ENCODE peak calls at places on chromosome 13, in ten cellular contexts. C, V, Y, Z, Q, I, D, L, A and H are unnamed samples.

GRCh38 chr13:57874530-57874929 is 243.0 kb downstream of the PCDH17 start:
- DNase-seq in C (no peak), V (no peak), Y (no peak), A (no peak), L (no peak), D (no peak), Q (no peak), I (no peak), Z (no peak), H (no peak)

GRCh38 chr13:40613192-40613818 is 53.1 kb downstream of the FOXO1 start:
- DNase-seq in L (peak; percentile 63), A (no peak), V (no peak), Q (no peak), D (peak; percentile 64), Z (no peak), C (no peak), I (no peak), Y (peak; percentile 29), H (peak; percentile 39)

GRCh38 chr13:80962855-80963254 is 621.9 kb upstream of the SPRY2 start:
- DNase-seq in C (no peak), Y (no peak), I (no peak), Z (no peak), D (no peak), L (no peak), A (no peak), V (no peak), Q (no peak), H (no peak)

GRCh38 chr13:29230446-29230845 is 365.0 kb downstream of the SLC7A1 start:
- DNase-seq in Q (no peak), V (no peak), L (no peak), C (no peak), Z (no peak), D (no peak), A (no peak), Y (no peak), I (no peak), H (no peak)

GRCh38 chr13:76939215-76939614 is 9.1 kb upstream of the ACOD1 start:
- DNase-seq in I (no peak), D (no peak), Q (no peak), Y (no peak), L (no peak), V (no peak), A (no peak), C (no peak), Z (no peak), H (no peak)

GRCh38 chr13:24351423-24351822 is 42.0 kb downstream of the C1QTNF9 start:
- DNase-seq in Q (no peak), I (no peak), V (no peak), Z (no peak), C (no peak), Y (no peak), A (no peak), L (no peak), D (no peak), H (no peak)

GRCh38 chr13:28329395-28330158 is 165.4 kb downstream of the FLT1 start:
- DNase-seq in Z (no peak), V (no peak), Q (no peak), L (no peak), D (no peak), C (no peak), A (no peak), Y (peak; percentile 15), I (no peak), H (no peak)

GRCh38 chr13:30908416-30908980 is 2.4 kb downstream of the MEDAG start:
- DNase-seq in Z (no peak), D (no peak), A (no peak), Y (peak; percentile 33), I (no peak), C (peak; percentile 24), V (no peak), L (no peak), Q (no peak), H (no peak)

GRCh38 chr13:24887759-24888158 is 123.8 kb downstream of the RNF17 start:
- DNase-seq in L (no peak), Z (no peak), V (no peak), D (peak; percentile 51), I (no peak), Y (no peak), A (no peak), Q (no peak), C (no peak), H (no peak)

GRCh38 chr13:109790071-109790470 is 3.7 kb upstream of the IRS2 start:
- DNase-seq in C (no peak), L (no peak), Y (no peak), I (no peak), Q (no peak), D (no peak), Z (no peak), V (no peak), A (no peak), H (no peak)

GRCh38 chr13:36475468-36475867 is 43.2 kb downstream of the CCNA1 start:
- DNase-seq in A (peak; percentile 43), Y (no peak), Z (no peak), Q (no peak), D (no peak), C (no peak), V (no peak), I (no peak), L (no peak), H (no peak)

GRCh38 chr13:67145950-67146349 is 84.2 kb downstream of the PCDH9 start:
- DNase-seq in V (no peak), Y (no peak), Z (no peak), C (no peak), I (no peak), Q (no peak), D (no peak), L (no peak), A (no peak), H (no peak)

GRCh38 chr13:67147257-67148218 is 82.6 kb downstream of the PCDH9 start:
- DNase-seq in D (no peak), A (no peak), Z (no peak), L (no peak), V (no peak), C (no peak), Q (no peak), Y (no peak), I (no peak), H (no peak)

GRCh38 chr13:67146523-67147130 is 83.5 kb downstream of the PCDH9 start:
- DNase-seq in C (no peak), A (no peak), D (no peak), Q (no peak), L (no peak), Y (no peak), Z (no peak), I (no peak), V (no peak), H (no peak)

GRCh38 chr13:67150608-67151007 is 79.5 kb downstream of the PCDH9 start:
- DNase-seq in Z (no peak), I (no peak), L (no peak), Q (no peak), D (no peak), Y (no peak), V (no peak), C (no peak), A (no peak), H (no peak)

GRCh38 chr13:67148219-67148583 is 81.9 kb downstream of the PCDH9 start:
- DNase-seq in Z (no peak), C (no peak), A (no peak), I (no peak), V (no peak), Q (no peak), D (no peak), L (no peak), Y (no peak), H (no peak)
- H3K4me3 ChIP-seq in Z (no peak overlapping the region), C (no peak overlapping the region), A (no peak overlapping the region), I (no peak overlapping the region), V (no peak overlapping the region), Q (no peak overlapping the region), D (no peak overlapping the region), L (no peak overlapping the region), Y (no peak overlapping the region), H (no peak overlapping the region)

GRCh38 chr13:34833562-34834182 is 108.4 kb upstream of the NBEA start:
- DNase-seq in C (no peak), V (no peak), Y (no peak), Q (no peak), I (no peak), Z (no peak), D (no peak), L (no peak), A (no peak), H (no peak)
- TF ChIP-seq CTCF in C (no peak), V (no peak), Y (no peak), Q (no peak), I (no peak), Z (no peak), D (no peak), L (no peak), A (peak; percentile 22), H (no peak)

DNA sequence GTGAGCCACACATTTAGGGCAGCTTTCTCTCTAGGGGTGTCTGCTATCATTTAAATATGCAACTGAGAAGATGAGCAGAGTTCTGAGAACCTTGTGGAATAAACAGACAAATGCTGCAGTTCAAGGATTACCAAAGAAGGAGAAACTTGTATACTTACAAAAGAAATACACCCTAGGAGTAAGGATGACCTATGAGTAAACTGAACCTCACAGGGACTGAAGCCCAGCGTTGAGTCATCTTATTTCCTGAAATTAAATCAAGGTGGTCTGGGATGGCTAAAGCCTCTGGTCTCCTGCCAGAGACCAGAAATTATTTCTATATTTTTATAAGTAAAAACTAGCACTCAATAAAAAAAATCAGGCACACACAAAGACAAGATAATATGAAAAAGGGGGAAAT is 40.1 kb downstream of the FAM216B start:
- DNase-seq in C (no peak), V (no peak), A (no peak), I (no peak), Q (no peak), Y (no peak), D (no peak), Z (no peak), L (no peak), H (no peak)
- H3K27ac ChIP-seq in C (no peak overlapping the region), V (no peak overlapping the region), A (no peak overlapping the region), I (no peak overlapping the region), Q (no peak overlapping the region), Y (no peak overlapping the region), D (no peak overlapping the region), Z (no peak overlapping the region), L (peak overlapping the region; percentile 58), H (no peak overlapping the region)

GRCh38 chr13:50521191-50521590 is 322.3 kb downstream of the DLEU7 start:
- DNase-seq in A (no peak), D (no peak), Y (no peak), C (no peak), L (no peak), V (no peak), I (no peak), Q (no peak), Z (no peak), H (no peak)

GRCh38 chr13:50518131-50518530 is 325.4 kb downstream of the DLEU7 start:
- DNase-seq in D (no peak), C (no peak), L (no peak), V (no peak), Z (no peak), Y (no peak), A (no peak), I (no peak), Q (no peak), H (no peak)

GRCh38 chr13:50519866-50520265 is 323.6 kb downstream of the DLEU7 start:
- DNase-seq in L (no peak), Q (no peak), D (no peak), C (no peak), V (no peak), Y (no peak), A (no peak), Z (no peak), I (no peak), H (no peak)

GRCh38 chr13:50521750-50522149 is 321.7 kb downstream of the DLEU7 start:
- DNase-seq in I (no peak), Y (peak; percentile 29), V (no peak), Z (no peak), L (no peak), C (no peak), Q (no peak), D (no peak), A (no peak), H (no peak)

GRCh38 chr13:50518791-50519201 is 324.7 kb downstream of the DLEU7 start:
- DNase-seq in Z (no peak), V (no peak), Y (no peak), L (no peak), I (no peak), C (no peak), A (no peak), Q (no peak), D (no peak), H (no peak)
- H3K4me3 ChIP-seq in Z (no peak overlapping the region), V (peak overlapping the region; percentile 26), Y (no peak overlapping the region), L (no peak overlapping the region), I (no peak overlapping the region), C (no peak overlapping the region), A (no peak overlapping the region), Q (no peak overlapping the region), D (no peak overlapping the region), H (no peak overlapping the region)